ENCODE peak calls at places on chromosome 10, in nine cellular contexts. I is neuronal stem cell, C is Panc1, W is H9, Z is MM.1S, Q is heart left ventricle, M is body of pancreas, B is GM23338, L is uterus. F is an unnamed sample.

GRCh38 chr10:120982507-120982906 is 131.3 kb downstream of the WDR11 start:
- DNase-seq in I (no peak), C (no peak), W (no peak), Z (no peak), Q (no peak), M (no peak), B (peak), L (no peak), F (no peak)

GRCh38 chr10:70920519-70920918 is 32.2 kb upstream of the PCBD1 start:
- DNase-seq in I (no peak), C (no peak), W (no peak), Z (no peak), Q (peak), M (peak), B (no peak), L (no peak), F (no peak)

GRCh38 chr10:43299579-43299978 is 32.7 kb upstream of the RASGEF1A start:
- DNase-seq in I (no peak), C (no peak), W (no peak), Z (no peak), Q (no peak), M (no peak), B (no peak), L (no peak), F (no peak)

GRCh38 chr10:75291800-75292199 is 56.0 kb upstream of the COMTD1 start:
- DNase-seq in I (no peak), C (no peak), W (no peak), Z (no peak), Q (no peak), M (no peak), B (no peak), L (no peak), F (no peak)

GRCh38 chr10:98410759-98411158 is 4.2 kb downstream of the PYROXD2 start:
- DNase-seq in I (no peak), C (no peak), W (no peak), Z (no peak), Q (no peak), M (no peak), B (no peak), L (no peak), F (no peak)

GRCh38 chr10:90906596-90906995 is 14.3 kb downstream of the ANKRD1 start:
- DNase-seq in I (no peak), C (no peak), W (no peak), Z (no peak), Q (no peak), M (no peak), B (no peak), L (no peak), F (no peak)

GRCh38 chr10:5396545-5396944 is 8.1 kb downstream of the TUBAL3 start:
- DNase-seq in I (no peak), C (no peak), W (no peak), Z (no peak), Q (no peak), M (no peak), B (no peak), L (no peak), F (no peak)

GRCh38 chr10:86346169-86346793 is 20.3 kb downstream of the GRID1 start:
- DNase-seq in I (no peak), C (no peak), W (no peak), Z (no peak), Q (peak), M (no peak), B (no peak), L (no peak), F (no peak)

GRCh38 chr10:93065675-93066543 is 5.3 kb downstream of the CYP26C1 start:
- DNase-seq in I (no peak), C (no peak), W (peak), Z (no peak), Q (no peak), M (no peak), B (peak), L (no peak), F (peak)

GRCh38 chr10:93491589-93492121 is 4.8 kb upstream of the CEP55 start:
- DNase-seq in I (no peak), C (no peak), W (no peak), Z (no peak), Q (no peak), M (no peak), B (no peak), L (no peak), F (no peak)

GRCh38 chr10:89921422-89921821 is 220.0 kb downstream of the KIF20B start:
- DNase-seq in I (no peak), C (no peak), W (no peak), Z (no peak), Q (no peak), M (no peak), B (no peak), L (no peak), F (no peak)

GRCh38 chr10:17122052-17122451 is 7.6 kb downstream of the CUBN start:
- DNase-seq in I (no peak), C (no peak), W (no peak), Z (no peak), Q (no peak), M (no peak), B (no peak), L (no peak), F (no peak)

GRCh38 chr10:112446055-112446854 is 459 bp downstream of the ZDHHC6 start:
- DNase-seq in I (no peak), C (no peak), W (no peak), Z (no peak), Q (no peak), M (no peak), B (no peak), L (no peak), F (no peak)

GRCh38 chr10:80202934-80203834 is 2.2 kb downstream of the ANXA11 start:
- DNase-seq in I (no peak), C (no peak), W (peak), Z (peak), Q (peak), M (peak), B (peak), L (peak), F (peak)

GRCh38 chr10:18615618-18616017 is 35.8 kb downstream of the NSUN6 start:
- DNase-seq in I (no peak), C (no peak), W (no peak), Z (no peak), Q (no peak), M (no peak), B (no peak), L (no peak), F (no peak)

GRCh38 chr10:97960269-97960869 is 70.1 kb downstream of the CRTAC1 start:
- DNase-seq in I (no peak), C (no peak), W (no peak), Z (no peak), Q (no peak), M (no peak), B (peak), L (no peak), F (no peak)

GRCh38 chr10:128160335-128160734 is 34.1 kb upstream of the MKI67 start:
- DNase-seq in I (no peak), C (no peak), W (no peak), Z (no peak), Q (no peak), M (no peak), B (no peak), L (no peak), F (no peak)

GRCh38 chr10:130873636-130874035 is 437.9 kb downstream of the TCERG1L start:
- DNase-seq in I (no peak), C (no peak), W (no peak), Z (no peak), Q (no peak), M (no peak), B (no peak), L (no peak), F (no peak)

GRCh38 chr10:100793055-100793454 is 47.7 kb downstream of the PAX2 start:
- DNase-seq in I (no peak), C (no peak), W (no peak), Z (no peak), Q (no peak), M (no peak), B (peak), L (no peak), F (no peak)

GRCh38 chr10:24744966-24745365 is 21.3 kb upstream of the ARHGAP21 start:
- DNase-seq in I (no peak), C (no peak), W (no peak), Z (no peak), Q (no peak), M (no peak), B (no peak), L (no peak), F (no peak)

GRCh38 chr10:59578013-59578412 is 131.6 kb downstream of the SLC16A9 start:
- DNase-seq in I (no peak), C (no peak), W (no peak), Z (no peak), Q (no peak), M (no peak), B (no peak), L (no peak), F (no peak)

GRCh38 chr10:43839973-43840372 is 191.3 kb upstream of the ZNF32 start:
- DNase-seq in I (no peak), C (no peak), W (no peak), Z (no peak), Q (no peak), M (no peak), B (no peak), L (no peak), F (no peak)

GRCh38 chr10:21424511-21424910 is 101.0 kb downstream of the SKIDA1 start:
- DNase-seq in I (no peak), C (no peak), W (no peak), Z (no peak), Q (no peak), M (no peak), B (no peak), L (no peak), F (no peak)

GRCh38 chr10:65571011-65571570 is 1354.7 kb upstream of the LRRTM3 start:
- DNase-seq in I (no peak), C (no peak), W (peak), Z (no peak), Q (no peak), M (no peak), B (peak), L (no peak), F (no peak)
- H3K27ac ChIP-seq in I (no peak), C (peak), W (no peak), Z (no peak), Q (peak), M (no peak), B (peak), L (no peak), F (no peak)

GRCh38 chr10:34757933-34758332 is 57.2 kb downstream of the PARD3 start:
- DNase-seq in I (no peak), C (no peak), W (no peak), Z (no peak), Q (no peak), M (no peak), B (no peak), L (no peak), F (no peak)
- H3K27ac ChIP-seq in I (no peak), C (peak), W (no peak), Z (no peak), Q (no peak), M (no peak), B (no peak), L (no peak), F (no peak)

GRCh38 chr10:44851413-44851812 is 59.7 kb upstream of the TMEM72 start:
- DNase-seq in I (no peak), C (no peak), W (no peak), Z (no peak), Q (no peak), M (no peak), B (no peak), L (no peak), F (no peak)

GRCh38 chr10:44853148-44853734 is 57.9 kb upstream of the TMEM72 start:
- DNase-seq in I (no peak), C (no peak), W (no peak), Z (peak), Q (no peak), M (peak), B (no peak), L (no peak), F (no peak)

GRCh38 chr10:44853796-44854195 is 57.3 kb upstream of the TMEM72 start:
- DNase-seq in I (no peak), C (no peak), W (no peak), Z (no peak), Q (no peak), M (no peak), B (no peak), L (no peak), F (no peak)

GRCh38 chr10:44850356-44850934 is 60.7 kb upstream of the TMEM72 start:
- DNase-seq in I (no peak), C (no peak), W (no peak), Z (no peak), Q (no peak), M (peak), B (no peak), L (no peak), F (no peak)

DNA sequence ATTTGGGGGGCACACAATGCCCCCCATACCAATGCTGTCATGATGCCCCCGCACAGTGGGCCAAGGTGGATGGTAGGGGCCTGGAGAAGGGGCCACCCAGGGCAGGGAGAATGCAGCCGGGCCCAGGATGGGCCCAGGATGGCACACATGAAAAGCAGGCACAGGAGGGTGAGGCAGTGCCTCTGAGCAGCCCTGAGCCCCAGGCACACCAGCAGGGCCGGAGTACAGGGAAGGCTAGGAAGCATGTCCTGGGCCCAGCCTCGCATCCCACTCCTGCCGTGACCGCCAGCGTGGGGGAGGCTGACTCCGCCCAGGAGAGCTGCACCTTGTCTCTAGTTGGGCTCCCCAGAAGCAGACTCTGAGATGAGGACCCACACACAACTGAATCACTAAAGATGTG is 59.3 kb upstream of the TMEM72 start:
- DNase-seq in I (no peak), C (no peak), W (no peak), Z (no peak), Q (no peak), M (no peak), B (no peak), L (no peak), F (no peak)
- H3K27ac ChIP-seq in I (no peak), C (no peak), W (no peak), Z (no peak), Q (no peak), M (no peak), B (no peak), L (no peak), F (no peak)

GRCh38 chr10:124357583-124357930 is 61.2 kb downstream of the OAT start:
- DNase-seq in I (no peak), C (no peak), W (no peak), Z (no peak), Q (no peak), M (no peak), B (no peak), L (no peak), F (no peak)
- H3K27ac ChIP-seq in I (no peak), C (no peak), W (no peak), Z (no peak), Q (no peak), M (no peak), B (no peak), L (no peak), F (no peak)

GRCh38 chr10:15346440-15347141 is 24.5 kb downstream of the FAM171A1 start:
- DNase-seq in I (no peak), C (no peak), W (no peak), Z (no peak), Q (no peak), M (no peak), B (no peak), L (peak), F (peak)
- H3K27ac ChIP-seq in I (no peak), C (no peak), W (no peak), Z (no peak), Q (peak), M (no peak), B (no peak), L (no peak), F (peak)

GRCh38 chr10:73886625-73887024 is 12.3 kb upstream of the CAMK2G start:
- DNase-seq in I (no peak), C (no peak), W (no peak), Z (no peak), Q (no peak), M (no peak), B (no peak), L (no peak), F (no peak)
- H3K27ac ChIP-seq in I (no peak), C (peak), W (no peak), Z (no peak), Q (peak), M (peak), B (no peak), L (peak), F (peak)

DNA sequence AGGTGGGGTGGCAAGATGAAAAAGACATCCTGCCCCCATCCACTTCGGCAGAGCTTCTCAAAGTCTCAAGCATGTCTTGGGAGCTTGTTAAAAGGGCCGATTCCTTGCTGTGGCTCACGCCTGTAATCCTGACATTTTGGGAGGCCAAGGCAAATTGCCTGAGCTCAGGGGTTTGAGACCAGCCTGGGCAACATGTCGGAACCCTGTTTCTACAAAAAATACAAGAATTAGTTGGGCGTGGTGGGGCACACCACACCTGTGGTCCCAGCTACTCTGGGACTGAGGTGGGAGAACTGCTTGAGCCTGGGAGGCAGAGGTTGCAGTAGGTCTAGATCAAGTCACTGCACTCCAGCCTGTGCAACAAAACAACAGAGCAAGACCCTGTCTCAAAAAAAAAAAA is 14.5 kb downstream of the TRIM8 start:
- DNase-seq in I (no peak), C (no peak), W (no peak), Z (no peak), Q (no peak), M (no peak), B (no peak), L (no peak), F (no peak)
- H3K27ac ChIP-seq in I (no peak), C (no peak), W (no peak), Z (no peak), Q (peak), M (peak), B (peak), L (no peak), F (peak)

DNA sequence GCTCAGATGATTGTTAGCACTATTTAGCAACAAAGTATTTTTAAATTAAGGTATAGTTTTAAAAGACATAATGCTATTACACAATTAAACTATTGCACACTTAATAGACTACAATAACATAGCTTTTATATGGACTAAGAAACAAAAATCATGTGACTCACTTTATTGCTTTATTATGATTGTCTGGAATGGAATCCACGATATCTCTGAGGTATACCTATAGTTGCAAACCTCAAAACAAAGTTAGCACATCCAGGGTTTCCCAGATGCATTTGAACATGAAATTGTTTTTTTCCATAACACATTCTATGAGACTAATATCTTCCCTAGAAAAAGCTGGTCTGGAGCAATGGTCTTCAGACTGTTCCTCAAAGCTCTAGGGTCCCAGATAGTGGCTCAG is 18.3 kb upstream of the RPEL1 start:
- DNase-seq in I (no peak), C (no peak), W (no peak), Z (no peak), Q (no peak), M (no peak), B (no peak), L (no peak), F (no peak)
- H3K27ac ChIP-seq in I (no peak), C (peak), W (no peak), Z (no peak), Q (peak), M (no peak), B (no peak), L (no peak), F (peak)

GRCh38 chr10:104262055-104262454 is 6.9 kb upstream of the GSTO2 start:
- DNase-seq in I (no peak), C (no peak), W (no peak), Z (no peak), Q (no peak), M (no peak), B (no peak), L (no peak), F (no peak)
- H3K27ac ChIP-seq in I (no peak), C (no peak), W (no peak), Z (no peak), Q (peak), M (no peak), B (peak), L (no peak), F (peak)

GRCh38 chr10:28982950-28983349 is 305.6 kb downstream of the BAMBI start:
- DNase-seq in I (no peak), C (no peak), W (no peak), Z (no peak), Q (no peak), M (no peak), B (no peak), L (no peak), F (no peak)

GRCh38 chr10:28984431-28984830 is 304.4 kb upstream of the LYZL1 start:
- DNase-seq in I (no peak), C (no peak), W (no peak), Z (no peak), Q (peak), M (peak), B (no peak), L (peak), F (peak)

GRCh38 chr10:28986117-28986792 is 302.6 kb upstream of the LYZL1 start:
- DNase-seq in I (no peak), C (no peak), W (no peak), Z (no peak), Q (no peak), M (no peak), B (no peak), L (no peak), F (no peak)

GRCh38 chr10:28985137-28985885 is 303.6 kb upstream of the LYZL1 start:
- DNase-seq in I (no peak), C (no peak), W (no peak), Z (no peak), Q (no peak), M (peak), B (no peak), L (no peak), F (no peak)

DNA sequence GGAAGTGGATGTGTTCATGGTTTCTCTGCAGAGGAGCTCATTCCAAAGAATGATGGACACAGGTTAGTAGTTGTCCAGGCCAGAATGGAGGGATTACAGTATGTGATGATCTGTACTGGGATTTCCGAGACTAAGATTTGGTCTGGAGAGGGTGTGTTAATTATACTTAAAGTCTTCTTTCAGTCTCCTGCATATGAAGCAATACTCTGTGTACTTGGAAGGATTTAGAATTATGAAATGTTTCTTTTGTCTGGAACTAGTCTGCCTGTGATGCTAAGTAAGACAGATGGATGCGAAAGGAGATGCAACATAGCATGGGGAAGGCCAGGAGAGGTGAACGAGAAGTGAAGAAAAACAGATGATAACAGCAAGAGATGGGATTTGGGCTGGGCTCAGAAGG is 305.1 kb upstream of the LYZL1 start:
- DNase-seq in I (no peak), C (no peak), W (no peak), Z (no peak), Q (no peak), M (no peak), B (no peak), L (no peak), F (no peak)
- H3K27ac ChIP-seq in I (no peak), C (no peak), W (no peak), Z (no peak), Q (no peak), M (peak), B (no peak), L (peak), F (no peak)

F was measured in heart right ventricle.